ENCODE peak calls at places on chromosomes 16 and 17, in eight cellular contexts. One of them, this sample, is unnamed.

GRCh38 chr17:75481194-75482059 is 25.0 kb downstream of the TMEM94 start:
- DNase-seq in uterus: no peak
- DNase-seq in IMR-90: no peak
- DNase-seq in tibial nerve: no peak
- DNase-seq in tibial artery: no peak
- DNase-seq in endodermal cell: peak; percentile 79
- DNase-seq in A549: no peak
- DNase-seq in CD4-positive, alpha-beta memory T cell: no peak
- DNase-seq in this sample: no peak

GRCh38 chr16:84247844-84248243 is 8.0 kb upstream of the KCNG4 start:
- DNase-seq in endodermal cell: no peak
- DNase-seq in CD4-positive, alpha-beta memory T cell: no peak
- DNase-seq in IMR-90: peak; percentile 3
- DNase-seq in uterus: no peak
- DNase-seq in A549: no peak
- DNase-seq in tibial nerve: no peak
- DNase-seq in tibial artery: no peak
- DNase-seq in this sample: no peak

GRCh38 chr16:74738134-74738541 is 36.5 kb downstream of the FA2H start:
- DNase-seq in CD4-positive, alpha-beta memory T cell: no peak
- DNase-seq in A549: peak; percentile 91
- DNase-seq in tibial nerve: no peak
- DNase-seq in uterus: no peak
- DNase-seq in endodermal cell: peak; percentile 61
- DNase-seq in IMR-90: peak; percentile 25
- DNase-seq in tibial artery: no peak
- DNase-seq in this sample: no peak

GRCh38 chr16:16857012-16857411 is 478.1 kb downstream of the NPIPA7 start:
- DNase-seq in uterus: no peak
- DNase-seq in tibial nerve: no peak
- DNase-seq in CD4-positive, alpha-beta memory T cell: no peak
- DNase-seq in endodermal cell: peak; percentile 56
- DNase-seq in tibial artery: no peak
- DNase-seq in IMR-90: no peak
- DNase-seq in A549: no peak
- DNase-seq in this sample: no peak

GRCh38 chr17:7130626-7131467 is 16.2 kb upstream of the ASGR2 start:
- DNase-seq in tibial artery: no peak
- DNase-seq in endodermal cell: peak; percentile 76
- DNase-seq in A549: no peak
- DNase-seq in uterus: no peak
- DNase-seq in IMR-90: no peak
- DNase-seq in tibial nerve: no peak
- DNase-seq in CD4-positive, alpha-beta memory T cell: no peak
- DNase-seq in this sample: no peak

GRCh38 chr17:17216776-17217175 is 10.6 kb upstream of the PLD6 start:
- DNase-seq in CD4-positive, alpha-beta memory T cell: no peak
- DNase-seq in uterus: no peak
- DNase-seq in IMR-90: no peak
- DNase-seq in tibial artery: no peak
- DNase-seq in endodermal cell: no peak
- DNase-seq in A549: no peak
- DNase-seq in tibial nerve: no peak
- DNase-seq in this sample: no peak

GRCh38 chr16:71637398-71637797 is 11.4 kb downstream of the MARVELD3 start:
- DNase-seq in IMR-90: peak; percentile 86
- DNase-seq in tibial artery: no peak
- DNase-seq in uterus: no peak
- DNase-seq in tibial nerve: no peak
- DNase-seq in A549: no peak
- DNase-seq in endodermal cell: peak; percentile 91
- DNase-seq in CD4-positive, alpha-beta memory T cell: no peak
- DNase-seq in this sample: peak; percentile 63

GRCh38 chr17:80446645-80447405 is 29.6 kb downstream of the NPTX1 start:
- DNase-seq in tibial nerve: no peak
- DNase-seq in tibial artery: no peak
- DNase-seq in CD4-positive, alpha-beta memory T cell: no peak
- DNase-seq in IMR-90: peak; percentile 58
- DNase-seq in endodermal cell: no peak
- DNase-seq in A549: no peak
- DNase-seq in uterus: no peak
- DNase-seq in this sample: no peak

GRCh38 chr17:79913451-79913850 is 74.2 kb upstream of the CBX4 start:
- DNase-seq in uterus: no peak
- DNase-seq in tibial nerve: no peak
- DNase-seq in CD4-positive, alpha-beta memory T cell: no peak
- DNase-seq in endodermal cell: no peak
- DNase-seq in A549: no peak
- DNase-seq in tibial artery: no peak
- DNase-seq in IMR-90: no peak
- DNase-seq in this sample: no peak

GRCh38 chr16:72409428-72409827 is 237.5 kb upstream of the PMFBP1 start:
- DNase-seq in endodermal cell: peak; percentile 57
- DNase-seq in A549: no peak
- DNase-seq in uterus: no peak
- DNase-seq in tibial artery: no peak
- DNase-seq in tibial nerve: no peak
- DNase-seq in CD4-positive, alpha-beta memory T cell: no peak
- DNase-seq in IMR-90: no peak
- DNase-seq in this sample: no peak

GRCh38 chr17:74448774-74449173 is 16.9 kb downstream of the GPRC5C start:
- DNase-seq in CD4-positive, alpha-beta memory T cell: no peak
- DNase-seq in endodermal cell: no peak
- DNase-seq in tibial nerve: no peak
- DNase-seq in A549: no peak
- DNase-seq in tibial artery: no peak
- DNase-seq in uterus: no peak
- DNase-seq in IMR-90: no peak
- DNase-seq in this sample: no peak

GRCh38 chr16:49663081-49664057 is 192.5 kb downstream of the ZNF423 start:
- DNase-seq in CD4-positive, alpha-beta memory T cell: no peak
- DNase-seq in tibial artery: peak; percentile 28
- DNase-seq in endodermal cell: no peak
- DNase-seq in A549: no peak
- DNase-seq in IMR-90: no peak
- DNase-seq in tibial nerve: peak; percentile 40
- DNase-seq in uterus: peak; percentile 43
- DNase-seq in this sample: no peak

GRCh38 chr17:2689411-2690164 is 22.0 kb downstream of the CLUH start:
- DNase-seq in CD4-positive, alpha-beta memory T cell: peak; percentile 50
- DNase-seq in A549: no peak
- DNase-seq in IMR-90: no peak
- DNase-seq in endodermal cell: peak; percentile 58
- DNase-seq in uterus: no peak
- DNase-seq in tibial nerve: no peak
- DNase-seq in tibial artery: peak; percentile 19
- DNase-seq in this sample: no peak

GRCh38 chr17:27872776-27873175 is 20.4 kb downstream of the LYRM9 start:
- DNase-seq in IMR-90: no peak
- DNase-seq in tibial artery: no peak
- DNase-seq in endodermal cell: no peak
- DNase-seq in tibial nerve: no peak
- DNase-seq in uterus: no peak
- DNase-seq in CD4-positive, alpha-beta memory T cell: no peak
- DNase-seq in A549: no peak
- DNase-seq in this sample: no peak

GRCh38 chr17:41579484-41580243 is 7.0 kb downstream of the KRT14 start:
- DNase-seq in endodermal cell: peak; percentile 100
- DNase-seq in IMR-90: peak; percentile 54
- DNase-seq in A549: peak; percentile 87
- DNase-seq in CD4-positive, alpha-beta memory T cell: peak; percentile 50
- DNase-seq in tibial artery: peak; percentile 73
- DNase-seq in uterus: peak; percentile 51
- DNase-seq in tibial nerve: peak; percentile 84
- DNase-seq in this sample: peak; percentile 6

GRCh38 chr17:3529817-3530741 is 27.5 kb downstream of the TRPV3 start:
- DNase-seq in IMR-90: no peak
- DNase-seq in endodermal cell: peak; percentile 97
- DNase-seq in A549: no peak
- DNase-seq in tibial nerve: peak; percentile 45
- DNase-seq in uterus: no peak
- DNase-seq in tibial artery: peak; percentile 54
- DNase-seq in CD4-positive, alpha-beta memory T cell: no peak
- DNase-seq in this sample: no peak

GRCh38 chr16:1300664-1301476 is 8.6 kb upstream of the UBE2I start:
- DNase-seq in tibial artery: peak; percentile 48
- DNase-seq in endodermal cell: peak; percentile 95
- DNase-seq in tibial nerve: no peak
- DNase-seq in uterus: no peak
- DNase-seq in IMR-90: peak; percentile 22
- DNase-seq in CD4-positive, alpha-beta memory T cell: peak; percentile 66
- DNase-seq in A549: peak; percentile 63
- DNase-seq in this sample: no peak
- H3K4me3 ChIP-seq in tibial artery: no peak overlapping the region
- H3K4me3 ChIP-seq in endodermal cell: no peak overlapping the region
- H3K4me3 ChIP-seq in tibial nerve: no peak overlapping the region
- H3K4me3 ChIP-seq in uterus: no peak overlapping the region
- H3K4me3 ChIP-seq in IMR-90: no peak overlapping the region
- H3K4me3 ChIP-seq in CD4-positive, alpha-beta memory T cell: no peak overlapping the region
- H3K4me3 ChIP-seq in A549: peak overlapping the region; percentile 27
- H3K4me3 ChIP-seq in this sample: no peak overlapping the region

DNA sequence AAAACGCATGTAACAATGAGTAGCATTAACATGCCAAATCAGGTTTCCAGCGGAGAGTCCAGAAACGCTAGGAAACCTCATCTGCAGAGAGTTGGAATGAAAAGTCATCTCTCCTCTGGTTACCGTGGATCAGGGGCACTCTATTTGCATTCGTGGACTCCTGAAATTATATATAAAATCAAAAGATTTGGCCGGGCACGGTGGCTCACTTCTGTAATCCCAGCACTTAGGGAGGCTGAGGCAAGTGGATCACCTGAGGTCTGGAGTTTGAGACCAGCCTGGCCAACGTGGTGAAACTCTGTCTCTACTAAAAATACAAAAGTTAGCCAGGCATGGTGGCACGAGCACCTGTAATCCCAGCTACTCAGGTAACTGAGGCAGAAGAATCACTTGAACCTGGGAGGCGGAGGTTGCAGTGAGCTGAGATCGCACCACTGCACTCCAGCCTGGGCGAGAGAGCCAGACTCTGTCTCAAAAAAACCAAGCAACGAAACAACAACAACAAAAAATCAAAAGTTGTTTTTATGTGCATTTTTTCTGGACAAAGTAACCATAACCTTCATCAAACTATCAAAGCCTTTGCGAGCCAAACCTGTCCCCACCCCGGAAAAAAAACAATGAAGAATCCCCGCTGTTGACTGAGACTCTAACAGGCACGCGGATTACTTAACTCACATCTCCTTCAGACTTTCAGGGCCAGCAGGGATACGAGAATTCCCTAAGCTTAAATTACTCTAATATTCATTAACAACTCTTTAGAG is 79.7 kb upstream of the CREBBP start:
- DNase-seq in tibial artery: no peak
- DNase-seq in tibial nerve: no peak
- DNase-seq in uterus: no peak
- DNase-seq in A549: no peak
- DNase-seq in IMR-90: no peak
- DNase-seq in endodermal cell: no peak
- DNase-seq in CD4-positive, alpha-beta memory T cell: no peak
- DNase-seq in this sample: no peak
- H3K27ac ChIP-seq in tibial artery: peak overlapping the region; percentile 63
- H3K27ac ChIP-seq in tibial nerve: peak overlapping the region; percentile 52
- H3K27ac ChIP-seq in uterus: peak overlapping the region; percentile 86
- H3K27ac ChIP-seq in A549: peak overlapping the region; percentile 65
- H3K27ac ChIP-seq in IMR-90: peak overlapping the region; percentile 74
- H3K27ac ChIP-seq in endodermal cell: no peak overlapping the region
- H3K27ac ChIP-seq in CD4-positive, alpha-beta memory T cell: no peak overlapping the region
- H3K27ac ChIP-seq in this sample: peak overlapping the region; percentile 91

DNA sequence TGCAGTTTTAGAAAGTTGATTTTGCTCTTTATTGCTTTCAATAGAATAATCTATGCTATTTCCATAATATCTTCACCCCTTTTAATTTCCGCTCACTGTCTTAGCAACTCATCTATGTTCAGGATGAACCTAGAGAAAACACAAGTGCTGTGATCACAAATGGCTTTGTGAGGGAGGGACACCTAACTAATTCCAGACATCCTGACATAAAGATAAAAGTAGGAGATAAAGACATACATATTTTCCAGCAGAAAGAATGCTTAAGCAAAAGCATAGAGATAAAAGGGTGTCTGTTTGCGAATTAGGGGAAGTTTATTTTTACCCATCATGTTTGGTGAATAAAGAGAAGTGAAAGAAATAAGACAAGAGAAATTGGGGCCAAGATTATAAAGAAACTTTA is 254.2 kb downstream of the KCNJ2 start:
- DNase-seq in uterus: no peak
- DNase-seq in IMR-90: no peak
- DNase-seq in endodermal cell: no peak
- DNase-seq in tibial artery: no peak
- DNase-seq in A549: no peak
- DNase-seq in CD4-positive, alpha-beta memory T cell: no peak
- DNase-seq in tibial nerve: no peak
- DNase-seq in this sample: no peak
- H3K9me3 ChIP-seq in uterus: no peaks in the 10 kb centered on the region
- H3K9me3 ChIP-seq in IMR-90: no peaks in the 10 kb centered on the region
- H3K9me3 ChIP-seq in endodermal cell: no peaks in the 10 kb centered on the region
- H3K9me3 ChIP-seq in tibial artery: no peaks in the 10 kb centered on the region
- H3K9me3 ChIP-seq in A549: no peaks in the 10 kb centered on the region
- H3K9me3 ChIP-seq in CD4-positive, alpha-beta memory T cell: no peaks in the 10 kb centered on the region
- H3K9me3 ChIP-seq in tibial nerve: no peaks in the 10 kb centered on the region
- H3K9me3 ChIP-seq in this sample: no peaks in the 10 kb centered on the region

GRCh38 chr17:61401280-61402072 is 1.8 kb downstream of the TBX2 start:
- DNase-seq in endodermal cell: peak; percentile 72
- DNase-seq in CD4-positive, alpha-beta memory T cell: no peak
- DNase-seq in uterus: peak; percentile 25
- DNase-seq in tibial artery: no peak
- DNase-seq in A549: no peak
- DNase-seq in tibial nerve: no peak
- DNase-seq in IMR-90: peak; percentile 54
- DNase-seq in this sample: no peak
- H3K4me3 ChIP-seq in endodermal cell: no peak overlapping the region
- H3K4me3 ChIP-seq in CD4-positive, alpha-beta memory T cell: no peak overlapping the region
- H3K4me3 ChIP-seq in uterus: peak overlapping the region; percentile 41
- H3K4me3 ChIP-seq in tibial artery: peak overlapping the region; percentile 77
- H3K4me3 ChIP-seq in A549: no peak overlapping the region
- H3K4me3 ChIP-seq in tibial nerve: peak overlapping the region; percentile 47
- H3K4me3 ChIP-seq in IMR-90: peak overlapping the region; percentile 98
- H3K4me3 ChIP-seq in this sample: peak overlapping the region; percentile 98

DNA sequence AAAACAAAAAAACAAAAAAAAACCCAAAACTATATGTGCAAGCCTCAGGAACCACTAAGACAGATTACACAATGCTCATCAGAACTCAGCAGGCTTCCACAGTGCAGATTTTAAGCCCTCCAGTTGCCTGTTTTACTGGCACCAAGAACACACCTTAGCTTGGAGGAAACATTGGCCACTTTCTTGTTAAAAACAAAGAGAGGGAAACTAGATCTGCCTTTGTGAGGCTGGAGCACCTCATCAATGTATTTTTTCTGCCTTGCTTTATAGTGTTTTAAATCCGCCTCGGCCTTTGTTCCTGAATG is 343.8 kb downstream of the WWOX start:
- DNase-seq in endodermal cell: no peak
- DNase-seq in IMR-90: no peak
- DNase-seq in A549: no peak
- DNase-seq in uterus: no peak
- DNase-seq in tibial artery: no peak
- DNase-seq in CD4-positive, alpha-beta memory T cell: no peak
- DNase-seq in tibial nerve: no peak
- DNase-seq in this sample: no peak
- H3K27ac ChIP-seq in endodermal cell: no peak overlapping the region
- H3K27ac ChIP-seq in IMR-90: no peak overlapping the region
- H3K27ac ChIP-seq in A549: no peak overlapping the region
- H3K27ac ChIP-seq in uterus: no peak overlapping the region
- H3K27ac ChIP-seq in tibial artery: no peak overlapping the region
- H3K27ac ChIP-seq in CD4-positive, alpha-beta memory T cell: no peak overlapping the region
- H3K27ac ChIP-seq in tibial nerve: no peak overlapping the region
- H3K27ac ChIP-seq in this sample: no peak overlapping the region